ENCODE peak calls at places on chromosomes 16 and 17, in four cellular contexts. I, O, J and N are unnamed samples.

GRCh38 chr17:49901460-49902331 is 53.8 kb upstream of the TAC4 start:
- DNase-seq in J (peak), O (no peak), I (peak), N (peak)

GRCh38 chr16:65102326-65102725 is 19.5 kb downstream of the CDH11 start:
- DNase-seq in J (no peak), I (no peak), O (no peak), N (no peak)

GRCh38 chr16:78102865-78103264 is 3.4 kb downstream of the WWOX start:
- DNase-seq in O (no peak), I (no peak), J (no peak), N (no peak)

GRCh38 chr16:49067776-49068175 is 213.9 kb downstream of the CBLN1 start:
- DNase-seq in J (no peak), I (no peak), O (no peak), N (no peak)

GRCh38 chr16:85192233-85192632 is 80.0 kb upstream of the CIBAR2 start:
- DNase-seq in O (no peak), I (no peak), J (no peak), N (no peak)

GRCh38 chr17:55421179-55421934 is at the start of gene MMD:
- DNase-seq in J (peak), I (peak), O (no peak), N (no peak)

GRCh38 chr16:74769791-74770190 is 4.8 kb downstream of the FA2H start:
- DNase-seq in O (no peak), J (no peak), I (no peak), N (no peak)

GRCh38 chr16:1763521-1764511 is 7.5 kb downstream of the NME3 start:
- DNase-seq in I (no peak), J (peak), O (no peak), N (no peak)

GRCh38 chr17:27651411-27652345 is 20.7 kb downstream of the LGALS9 start:
- DNase-seq in I (no peak), O (no peak), J (no peak), N (peak)

GRCh38 chr17:4881761-4882555 is 17.4 kb upstream of the C17orf107 start:
- DNase-seq in O (no peak), I (peak), J (peak), N (peak)

GRCh38 chr17:76008208-76008607 is 7.6 kb downstream of the CDK3 start:
- DNase-seq in O (no peak), J (no peak), I (no peak), N (no peak)

GRCh38 chr17:51275381-51275780 is 15.0 kb downstream of the UTP18 start:
- DNase-seq in J (no peak), O (no peak), I (no peak), N (no peak)

GRCh38 chr16:66604376-66605176 is at the start of gene CMTM3:
- DNase-seq in O (no peak), J (peak), I (peak), N (peak)

GRCh38 chr17:8753976-8754440 is 4.3 kb downstream of the SPDYE4 start:
- DNase-seq in O (no peak), J (peak), I (peak), N (peak)

GRCh38 chr16:70805787-70806186 is 4.8 kb upstream of the VAC14 start:
- DNase-seq in J (no peak), O (no peak), I (no peak), N (no peak)

GRCh38 chr17:40518401-40519088 is 17.1 kb upstream of the TNS4 start:
- DNase-seq in O (no peak), J (no peak), I (peak), N (no peak)

GRCh38 chr16:74563828-74564263 is 43.1 kb downstream of the GLG1 start:
- DNase-seq in O (no peak), I (no peak), J (peak), N (no peak)

GRCh38 chr17:30716461-30717289 is 107.8 kb downstream of the CRLF3 start:
- DNase-seq in O (no peak), J (no peak), I (no peak), N (no peak)

GRCh38 chr17:823501-823902 is 41.3 kb downstream of the MRM3 start:
- DNase-seq in O (peak), J (no peak), I (no peak), N (no peak)

GRCh38 chr17:58083491-58084316 is 485 bp downstream of the DYNLL2 start:
- DNase-seq in I (peak), J (peak), O (no peak), N (peak)

GRCh38 chr17:62045517-62045916 is 19.6 kb downstream of the MED13 start:
- DNase-seq in O (no peak), J (no peak), I (no peak), N (no peak)

GRCh38 chr16:23701045-23701444 is 12.0 kb downstream of the ERN2 start:
- DNase-seq in J (no peak), O (no peak), I (no peak), N (no peak)

GRCh38 chr17:50474523-50474922 is 4.1 kb upstream of the RSAD1 start:
- DNase-seq in I (no peak), O (no peak), J (no peak), N (no peak)

GRCh38 chr16:17266606-17267313 is 204.0 kb downstream of the XYLT1 start:
- DNase-seq in I (no peak), J (no peak), O (no peak), N (no peak)

GRCh38 chr17:63653018-63653417 is 30.8 kb downstream of the MAP3K3 start:
- DNase-seq in O (no peak), J (no peak), I (no peak), N (no peak)

GRCh38 chr17:78671607-78672404 is 94.6 kb upstream of the DNAH17 start:
- DNase-seq in J (no peak), O (no peak), I (no peak), N (no peak)

GRCh38 chr17:78804777-78805176 is 22.7 kb upstream of the CYTH1 start:
- DNase-seq in O (no peak), I (no peak), J (no peak), N (no peak)

GRCh38 chr17:12395733-12396354 is 269.8 kb upstream of the MYOCD start:
- DNase-seq in O (no peak), J (peak), I (peak), N (peak)

GRCh38 chr16:6189216-6189615 is 1091.6 kb upstream of the EEF2KMT start:
- DNase-seq in O (no peak), J (no peak), I (no peak), N (no peak)

GRCh38 chr17:42683407-42684031 is 1.2 kb downstream of the CNTNAP1 start:
- DNase-seq in J (no peak), O (no peak), I (no peak), N (no peak)

GRCh38 chr17:70855401-70856054 is 686.2 kb downstream of the KCNJ2 start:
- DNase-seq in I (no peak), J (no peak), O (no peak), N (no peak)

GRCh38 chr17:32584792-32585191 is 98.0 kb downstream of the CDK5R1 start:
- DNase-seq in I (no peak), O (no peak), J (no peak), N (no peak)

GRCh38 chr17:39018267-39019134 is 51.3 kb upstream of the FBXO47 start:
- DNase-seq in O (peak), J (no peak), I (no peak), N (no peak)

GRCh38 chr16:79132745-79133144 is 467.8 kb downstream of the MAF start:
- DNase-seq in J (no peak), I (no peak), O (no peak), N (no peak)

GRCh38 chr16:56193951-56194726 is 2.9 kb downstream of the GNAO1 start:
- DNase-seq in I (peak), O (no peak), J (peak), N (peak)

GRCh38 chr17:56887105-56887504 is 26.7 kb downstream of the TRIM25 start:
- DNase-seq in O (no peak), I (no peak), J (no peak), N (no peak)

GRCh38 chr17:80645706-80646325 is 101.2 kb downstream of the RPTOR start:
- DNase-seq in O (no peak), J (no peak), I (no peak), N (no peak)

GRCh38 chr16:17228048-17228707 is 242.6 kb downstream of the XYLT1 start:
- DNase-seq in O (no peak), I (no peak), J (peak), N (no peak)

GRCh38 chr17:1588781-1589585 is 26.4 kb upstream of the PITPNA start:
- DNase-seq in O (no peak), I (no peak), J (no peak), N (no peak)

GRCh38 chr16:86580063-86580797 is 1.9 kb downstream of the FOXL1 start:
- DNase-seq in O (no peak), J (no peak), I (no peak), N (no peak)

GRCh38 chr16:19166500-19166899 is 1.5 kb upstream of the SYT17 start:
- DNase-seq in I (no peak), J (no peak), O (no peak), N (no peak)
- TF ChIP-seq USF2 in I (no peak), J (no peak), O (no peak), N (no peak)

GRCh38 chr17:17554266-17554665 is 37.2 kb downstream of the PEMT start:
- DNase-seq in J (no peak), I (no peak), O (no peak), N (no peak)

GRCh38 chr17:17553217-17554195 is 38.0 kb downstream of the PEMT start:
- DNase-seq in O (no peak), J (no peak), I (no peak), N (no peak)

GRCh38 chr17:17555906-17556305 is 35.6 kb downstream of the PEMT start:
- DNase-seq in O (no peak), J (no peak), I (no peak), N (no peak)

GRCh38 chr17:17552351-17553216 is 38.9 kb downstream of the PEMT start:
- DNase-seq in I (no peak), J (no peak), O (no peak), N (no peak)

GRCh38 chr17:17555151-17555550 is 36.4 kb downstream of the PEMT start:
- DNase-seq in I (no peak), J (no peak), O (no peak), N (no peak)
- TF ChIP-seq MYC in I (no peak), J (no peak), O (no peak), N (no peak)

GRCh38 chr17:45915263-45915662 is 20.9 kb downstream of the MAPT start:
- DNase-seq in O (no peak), J (no peak), I (no peak), N (no peak)

GRCh38 chr17:45910667-45911066 is 16.3 kb downstream of the MAPT start:
- DNase-seq in I (no peak), O (no peak), J (no peak), N (no peak)

GRCh38 chr17:45912319-45912718 is 18.0 kb downstream of the MAPT start:
- DNase-seq in O (no peak), I (no peak), J (no peak), N (no peak)

GRCh38 chr17:45917081-45917480 is 22.7 kb downstream of the MAPT start:
- DNase-seq in O (no peak), J (no peak), I (no peak), N (no peak)

DNA sequence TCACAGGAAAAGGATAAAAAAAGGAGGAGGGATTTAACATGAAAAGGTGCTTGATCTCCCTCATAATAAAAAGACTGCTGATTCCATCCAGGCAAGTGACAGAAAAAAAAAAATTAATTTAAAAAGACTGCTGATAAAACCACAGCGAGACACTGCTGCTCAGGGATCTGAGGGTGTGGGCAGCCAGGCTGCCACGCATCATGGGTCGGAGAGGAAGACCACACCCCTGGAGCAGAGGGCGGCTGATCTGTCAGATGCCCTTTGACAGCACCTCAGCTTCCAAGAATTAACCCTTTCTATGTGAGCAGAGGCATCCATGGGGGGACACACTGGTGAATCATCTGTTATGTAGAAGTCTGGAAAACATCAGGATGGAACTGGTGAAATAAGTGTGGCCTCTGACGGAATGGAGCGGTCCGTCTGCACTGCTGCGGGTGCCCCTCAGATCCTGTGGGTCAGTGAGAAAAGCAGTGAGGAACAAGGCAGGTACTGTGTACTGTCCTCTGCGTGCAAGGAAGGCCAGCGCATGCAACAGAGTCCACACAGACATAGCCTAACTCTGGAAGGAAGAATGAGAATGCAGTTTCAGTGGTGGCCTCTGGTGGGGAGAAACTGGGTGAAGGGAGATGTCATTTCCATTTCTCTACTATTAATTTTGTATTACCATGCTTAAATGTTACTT is 19.8 kb downstream of the MAPT start:
- DNase-seq in I (no peak), J (no peak), O (no peak), N (no peak)
- TF ChIP-seq USF2 in I (no peak), J (no peak), O (no peak), N (no peak)

DNA sequence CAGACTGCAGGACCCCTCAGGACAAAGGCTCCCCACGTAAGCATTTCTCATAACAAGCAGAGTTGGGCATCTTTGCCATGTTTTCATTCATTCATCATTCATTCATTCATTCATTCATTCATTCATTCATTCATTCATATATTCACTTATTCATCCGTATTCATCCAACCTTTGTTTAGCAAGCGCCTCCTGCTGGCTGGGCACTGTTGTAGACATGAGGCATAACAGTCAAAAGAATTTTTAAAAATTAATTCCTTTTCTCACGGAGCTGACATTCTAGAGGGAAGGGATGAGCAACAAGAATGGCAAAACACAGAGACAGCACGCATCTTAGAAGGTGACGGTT is 351.7 kb upstream of the TNRC6C start:
- DNase-seq in J (no peak), I (no peak), O (no peak), N (no peak)
- TF ChIP-seq MYC in J (no peak), I (no peak), O (no peak), N (no peak)

GRCh38 chr17:6710317-6710716 is 2.9 kb downstream of the SLC13A5 start:
- DNase-seq in O (no peak), I (no peak), J (no peak), N (no peak)

GRCh38 chr17:6706499-6706898 is 6.7 kb downstream of the SLC13A5 start:
- DNase-seq in J (no peak), I (no peak), O (no peak), N (no peak)

GRCh38 chr17:6706996-6707395 is 6.2 kb downstream of the SLC13A5 start:
- DNase-seq in J (no peak), I (no peak), O (no peak), N (no peak)

GRCh38 chr17:6711081-6711674 is 2.0 kb downstream of the SLC13A5 start:
- DNase-seq in O (no peak), I (no peak), J (no peak), N (peak)

GRCh38 chr17:6708357-6708961 is 4.7 kb downstream of the SLC13A5 start:
- DNase-seq in O (no peak), J (no peak), I (no peak), N (no peak)
- TF ChIP-seq USF2 in O (no peak), J (no peak), I (no peak), N (no peak)